ENCODE peak calls at places on chromosome 6, in nine cellular contexts. L is GM13977; A is GM12892; T is AG09309; X is activated naive CD4-positive, alpha-beta T cell; F is activated CD4-positive, alpha-beta T cell treated with anti-CD3 and anti-CD28 coated beads, Interleukin-2, amount 50 U/mL, for 1 hour; Q is HTR-8/SVneo; V is A172; Y is K562. J is an unnamed sample.

GRCh38 chr6:105954148-105954547 is 132.0 kb upstream of the PRDM1 start:
- DNase-seq in A (no peak), X (no peak), V (no peak), Q (no peak), F (no peak), T (no peak), L (no peak), Y (no peak), J (no peak)

GRCh38 chr6:106788761-106789160 is 159.4 kb downstream of the QRSL1 start:
- DNase-seq in Y (no peak), Q (no peak), F (no peak), A (no peak), X (no peak), V (no peak), L (no peak), T (no peak), J (no peak)

GRCh38 chr6:29722773-29723665 is at the start of gene HLA-F:
- DNase-seq in Q (peak; percentile 94), V (peak; percentile 83), L (peak; percentile 90), F (peak; percentile 78), T (peak; percentile 46), Y (no peak), A (peak; percentile 79), X (peak; percentile 65), J (peak; percentile 91)

GRCh38 chr6:35037289-35038038 is 103.7 kb downstream of the TCP11 start:
- DNase-seq in A (no peak), F (no peak), Q (no peak), Y (no peak), T (no peak), X (no peak), V (no peak), L (no peak), J (no peak)

GRCh38 chr6:2124260-2124709 is 121.1 kb downstream of the GMDS start:
- DNase-seq in Y (peak; percentile 46), X (no peak), Q (no peak), T (no peak), A (no peak), L (no peak), V (no peak), F (no peak), J (no peak)

GRCh38 chr6:168981187-168981586 is 272.5 kb downstream of the THBS2 start:
- DNase-seq in Y (no peak), L (no peak), A (no peak), T (no peak), V (no peak), Q (no peak), F (no peak), X (no peak), J (no peak)

GRCh38 chr6:26065952-26066380 is 21.3 kb upstream of the HFE start:
- DNase-seq in X (no peak), V (peak; percentile 84), Y (peak; percentile 91), F (peak; percentile 37), T (no peak), Q (peak; percentile 67), L (peak; percentile 74), A (no peak), J (peak; percentile 91)

GRCh38 chr6:23349521-23350147 is 776.4 kb upstream of the NRSN1 start:
- DNase-seq in Y (no peak), V (peak; percentile 91), A (no peak), T (peak; percentile 66), X (no peak), Q (peak; percentile 10), L (no peak), F (no peak), J (no peak)

GRCh38 chr6:112330877-112331260 is 16.3 kb upstream of the RFPL4B start:
- DNase-seq in T (no peak), V (no peak), Q (no peak), Y (no peak), F (no peak), L (no peak), A (no peak), X (no peak), J (no peak)

GRCh38 chr6:67630146-67630545 is 1004.9 kb upstream of the ADGRB3 start:
- DNase-seq in A (no peak), F (no peak), Y (peak; percentile 19), L (no peak), V (peak; percentile 72), T (no peak), Q (peak; percentile 35), X (no peak), J (no peak)

GRCh38 chr6:137764464-137764863 is 102.6 kb upstream of the TNFAIP3 start:
- DNase-seq in T (peak; percentile 65), Q (peak; percentile 10), F (no peak), X (no peak), V (peak; percentile 62), Y (no peak), L (no peak), A (no peak), J (no peak)

GRCh38 chr6:77604476-77604875 is 48.4 kb upstream of the MEI4 start:
- DNase-seq in Y (no peak), Q (no peak), X (no peak), F (no peak), A (no peak), T (no peak), L (no peak), V (no peak), J (no peak)

GRCh38 chr6:117465691-117466090 is 16.8 kb upstream of the DCBLD1 start:
- DNase-seq in V (no peak), A (no peak), F (no peak), Y (no peak), L (no peak), Q (no peak), X (no peak), T (no peak), J (no peak)

GRCh38 chr6:87393026-87393622 is 14.6 kb upstream of the CFAP206 start:
- DNase-seq in V (peak; percentile 45), L (peak; percentile 44), A (no peak), F (peak; percentile 8), X (no peak), T (peak; percentile 20), Q (peak; percentile 12), Y (peak; percentile 72), J (no peak)

GRCh38 chr6:124066995-124067552 is 263.4 kb downstream of the NKAIN2 start:
- DNase-seq in V (no peak), L (no peak), Q (no peak), X (no peak), A (no peak), Y (no peak), T (no peak), F (no peak), J (no peak)

GRCh38 chr6:18509871-18510643 is 122.9 kb downstream of the RNF144B start:
- DNase-seq in F (no peak), Q (no peak), A (no peak), X (no peak), T (peak; percentile 16), Y (no peak), V (no peak), L (no peak), J (no peak)

GRCh38 chr6:154981071-154981373 is 14.1 kb upstream of the TIAM2 start:
- DNase-seq in L (peak; percentile 49), Q (no peak), Y (no peak), X (no peak), T (no peak), A (no peak), V (no peak), F (no peak), J (no peak)

GRCh38 chr6:90403489-90404381 is 107.1 kb upstream of the BACH2 start:
- DNase-seq in Q (peak; percentile 54), Y (peak; percentile 93), A (no peak), L (no peak), F (no peak), T (no peak), V (no peak), X (no peak), J (no peak)

GRCh38 chr6:34414999-34415858 is 10.6 kb downstream of the RPS10 start:
- DNase-seq in A (no peak), X (no peak), V (peak; percentile 57), Y (peak; percentile 82), T (peak; percentile 60), F (peak; percentile 34), Q (peak; percentile 64), L (peak; percentile 40), J (peak; percentile 44)

GRCh38 chr6:15400572-15401004 is 154.7 kb downstream of the JARID2 start:
- DNase-seq in T (no peak), Y (peak; percentile 86), V (no peak), F (peak; percentile 14), A (no peak), Q (no peak), X (no peak), L (no peak), J (peak; percentile 75)

GRCh38 chr6:40936810-40937209 is 102.2 kb downstream of the UNC5CL start:
- DNase-seq in V (peak; percentile 73), A (no peak), Q (peak; percentile 50), T (no peak), L (no peak), F (no peak), Y (no peak), X (no peak), J (no peak)

GRCh38 chr6:157019115-157019628 is 242.0 kb downstream of the ARID1B start:
- DNase-seq in A (no peak), T (no peak), F (no peak), Y (peak; percentile 63), L (no peak), Q (no peak), V (no peak), X (no peak), J (no peak)

GRCh38 chr6:104642871-104643270 is 216.8 kb downstream of the HACE1 start:
- DNase-seq in A (no peak), F (no peak), L (no peak), Q (no peak), T (no peak), X (no peak), V (peak; percentile 22), Y (no peak), J (no peak)

GRCh38 chr6:53752856-53753255 is 41.9 kb upstream of the LRRC1 start:
- DNase-seq in Y (no peak), V (peak; percentile 58), A (no peak), L (no peak), X (no peak), Q (peak; percentile 40), F (no peak), T (peak; percentile 59), J (no peak)

GRCh38 chr6:7568021-7568420 is 22.0 kb upstream of the SNRNP48 start:
- DNase-seq in F (no peak), L (no peak), A (no peak), T (peak; percentile 87), Y (no peak), Q (no peak), V (no peak), X (no peak), J (no peak)

GRCh38 chr6:150492941-150493340 is 106.7 kb upstream of the PLEKHG1 start:
- DNase-seq in T (no peak), Y (no peak), F (no peak), L (no peak), V (peak; percentile 89), X (no peak), Q (no peak), A (no peak), J (no peak)

GRCh38 chr6:10951675-10952282 is 64.9 kb downstream of the SYCP2L start:
- DNase-seq in Q (peak; percentile 53), T (peak; percentile 27), V (peak; percentile 53), L (peak; percentile 48), A (no peak), Y (peak; percentile 24), F (no peak), X (no peak), J (peak; percentile 63)

GRCh38 chr6:81744136-81744535 is 8.3 kb downstream of the TENT5A start:
- DNase-seq in X (no peak), Y (no peak), T (no peak), A (no peak), V (no peak), L (no peak), Q (no peak), F (no peak), J (no peak)

GRCh38 chr6:87501809-87502572 is 29.2 kb downstream of the SLC35A1 start:
- DNase-seq in A (no peak), V (no peak), Q (no peak), Y (no peak), X (no peak), F (no peak), L (no peak), T (no peak), J (no peak)

GRCh38 chr6:90936286-90936685 is 349.4 kb upstream of the MAP3K7 start:
- DNase-seq in T (no peak), L (no peak), X (no peak), A (no peak), Y (no peak), Q (no peak), V (no peak), F (no peak), J (no peak)

GRCh38 chr6:97411610-97412009 is 128.6 kb upstream of the MMS22L start:
- DNase-seq in Y (no peak), Q (no peak), T (no peak), V (no peak), X (no peak), A (no peak), L (no peak), F (no peak), J (no peak)